ENCODE peak calls at places on chromosomes 12 and 14, in seven cellular contexts. One of them, this sample, is unnamed.

GRCh38 chr12:25254271-25254880 is 3.6 kb upstream of the KRAS start:
- DNase-seq in mesothelial cell of epicardium: no peak
- DNase-seq in HFFc6: peak
- DNase-seq in activated B cell treated with CpG ODN at 0.5 μM for 24 hours: no peak
- DNase-seq in endothelial cell: no peak
- DNase-seq in glutamatergic neuron: no peak
- DNase-seq in fibroblast of pulmonary artery: no peak
- DNase-seq in this sample: no peak

GRCh38 chr14:91270619-91271018 is 26.1 kb upstream of the GPR68 start:
- DNase-seq in mesothelial cell of epicardium: no peak
- DNase-seq in HFFc6: no peak
- DNase-seq in fibroblast of pulmonary artery: no peak
- DNase-seq in glutamatergic neuron: no peak
- DNase-seq in activated B cell treated with CpG ODN at 0.5 μM for 24 hours: no peak
- DNase-seq in endothelial cell: no peak
- DNase-seq in this sample: no peak

GRCh38 chr12:85157023-85157626 is 121.0 kb downstream of the LRRIQ1 start:
- DNase-seq in fibroblast of pulmonary artery: no peak
- DNase-seq in endothelial cell: no peak
- DNase-seq in mesothelial cell of epicardium: no peak
- DNase-seq in HFFc6: no peak
- DNase-seq in activated B cell treated with CpG ODN at 0.5 μM for 24 hours: no peak
- DNase-seq in glutamatergic neuron: no peak
- DNase-seq in this sample: no peak

GRCh38 chr14:45085004-45085403 is 1.1 kb downstream of the PRPF39 start:
- DNase-seq in glutamatergic neuron: no peak
- DNase-seq in fibroblast of pulmonary artery: peak
- DNase-seq in mesothelial cell of epicardium: no peak
- DNase-seq in activated B cell treated with CpG ODN at 0.5 μM for 24 hours: no peak
- DNase-seq in HFFc6: peak
- DNase-seq in endothelial cell: no peak
- DNase-seq in this sample: no peak

GRCh38 chr12:49937639-49938300 is 12.8 kb upstream of the AQP2 start:
- DNase-seq in endothelial cell: no peak
- DNase-seq in fibroblast of pulmonary artery: no peak
- DNase-seq in HFFc6: no peak
- DNase-seq in mesothelial cell of epicardium: no peak
- DNase-seq in activated B cell treated with CpG ODN at 0.5 μM for 24 hours: no peak
- DNase-seq in glutamatergic neuron: no peak
- DNase-seq in this sample: no peak

GRCh38 chr12:47244730-47245285 is 165.0 kb upstream of the AMIGO2 start:
- DNase-seq in activated B cell treated with CpG ODN at 0.5 μM for 24 hours: no peak
- DNase-seq in endothelial cell: no peak
- DNase-seq in glutamatergic neuron: no peak
- DNase-seq in HFFc6: no peak
- DNase-seq in fibroblast of pulmonary artery: no peak
- DNase-seq in mesothelial cell of epicardium: no peak
- DNase-seq in this sample: no peak

GRCh38 chr14:74685054-74685453 is 27.8 kb downstream of the AREL1 start:
- DNase-seq in activated B cell treated with CpG ODN at 0.5 μM for 24 hours: no peak
- DNase-seq in HFFc6: no peak
- DNase-seq in endothelial cell: no peak
- DNase-seq in fibroblast of pulmonary artery: no peak
- DNase-seq in mesothelial cell of epicardium: no peak
- DNase-seq in glutamatergic neuron: no peak
- DNase-seq in this sample: no peak

GRCh38 chr14:103057372-103058208 is at the start of gene CDC42BPB:
- DNase-seq in endothelial cell: peak
- DNase-seq in glutamatergic neuron: peak
- DNase-seq in mesothelial cell of epicardium: peak
- DNase-seq in fibroblast of pulmonary artery: peak
- DNase-seq in activated B cell treated with CpG ODN at 0.5 μM for 24 hours: peak
- DNase-seq in HFFc6: peak
- DNase-seq in this sample: peak

GRCh38 chr12:119412811-119413794 is 78.6 kb downstream of the CCDC60 start:
- DNase-seq in mesothelial cell of epicardium: peak
- DNase-seq in endothelial cell: peak
- DNase-seq in glutamatergic neuron: peak
- DNase-seq in activated B cell treated with CpG ODN at 0.5 μM for 24 hours: no peak
- DNase-seq in HFFc6: peak
- DNase-seq in fibroblast of pulmonary artery: peak
- DNase-seq in this sample: peak

DNA sequence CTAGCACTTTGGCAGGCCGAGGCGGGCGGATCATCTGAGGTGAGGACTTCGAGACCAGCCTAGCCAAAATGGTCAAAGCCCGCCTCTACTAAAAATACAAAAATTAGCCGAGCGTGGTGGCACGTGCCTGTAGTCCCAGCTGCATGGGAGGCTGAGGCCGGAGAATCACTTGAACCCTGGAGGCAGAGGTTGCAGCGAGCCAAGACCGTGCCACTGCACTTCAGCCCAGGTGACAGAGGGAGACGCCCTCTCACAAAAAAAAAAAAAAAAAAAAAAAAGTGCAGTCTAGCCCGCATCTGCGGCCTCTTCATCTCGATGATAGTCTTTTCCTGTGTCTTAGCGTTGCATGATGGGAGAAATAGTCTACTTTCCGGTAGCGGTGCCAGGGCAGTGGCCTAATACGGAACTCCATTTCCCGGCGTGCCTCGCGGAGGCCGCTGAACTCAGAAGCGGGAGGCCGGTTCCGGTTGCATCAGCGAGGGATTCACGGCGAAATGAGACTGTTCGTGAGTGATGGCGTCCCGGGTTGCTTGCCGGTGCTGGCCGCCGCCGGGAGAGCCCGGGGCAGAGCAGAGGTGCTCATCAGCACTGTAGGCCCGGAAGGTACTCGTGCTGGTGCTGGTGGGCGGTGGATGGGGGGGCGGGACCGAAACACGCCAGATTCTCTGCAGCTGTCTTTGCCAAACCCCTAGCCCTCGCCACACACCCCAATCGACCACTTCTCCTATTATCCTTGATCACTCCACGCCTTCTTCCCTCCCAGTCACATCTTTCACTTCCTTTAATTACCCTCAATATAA is at the start of gene MARS1:
- DNase-seq in mesothelial cell of epicardium: peak
- DNase-seq in activated B cell treated with CpG ODN at 0.5 μM for 24 hours: peak
- DNase-seq in HFFc6: peak
- DNase-seq in fibroblast of pulmonary artery: peak
- DNase-seq in endothelial cell: peak
- DNase-seq in glutamatergic neuron: peak
- DNase-seq in this sample: peak
- TF ChIP-seq CTCF in mesothelial cell of epicardium: no peak
- TF ChIP-seq CTCF in activated B cell treated with CpG ODN at 0.5 μM for 24 hours: no peak
- TF ChIP-seq CTCF in HFFc6: no peak
- TF ChIP-seq CTCF in fibroblast of pulmonary artery: no peak
- TF ChIP-seq CTCF in endothelial cell: no peak
- TF ChIP-seq CTCF in glutamatergic neuron: peak
- TF ChIP-seq CTCF in this sample: no peak

GRCh38 chr14:65483647-65484046 is 71.1 kb downstream of the FUT8 start:
- DNase-seq in endothelial cell: no peak
- DNase-seq in glutamatergic neuron: no peak
- DNase-seq in activated B cell treated with CpG ODN at 0.5 μM for 24 hours: no peak
- DNase-seq in mesothelial cell of epicardium: no peak
- DNase-seq in HFFc6: peak
- DNase-seq in fibroblast of pulmonary artery: no peak
- DNase-seq in this sample: no peak

GRCh38 chr14:65485516-65485915 is 73.0 kb downstream of the FUT8 start:
- DNase-seq in activated B cell treated with CpG ODN at 0.5 μM for 24 hours: no peak
- DNase-seq in fibroblast of pulmonary artery: no peak
- DNase-seq in mesothelial cell of epicardium: no peak
- DNase-seq in HFFc6: no peak
- DNase-seq in endothelial cell: no peak
- DNase-seq in glutamatergic neuron: no peak
- DNase-seq in this sample: no peak

GRCh38 chr14:65487783-65488578 is 75.5 kb downstream of the FUT8 start:
- DNase-seq in activated B cell treated with CpG ODN at 0.5 μM for 24 hours: no peak
- DNase-seq in HFFc6: no peak
- DNase-seq in glutamatergic neuron: no peak
- DNase-seq in endothelial cell: no peak
- DNase-seq in fibroblast of pulmonary artery: no peak
- DNase-seq in mesothelial cell of epicardium: no peak
- DNase-seq in this sample: no peak

GRCh38 chr14:65482769-65483438 is 70.4 kb downstream of the FUT8 start:
- DNase-seq in endothelial cell: no peak
- DNase-seq in fibroblast of pulmonary artery: no peak
- DNase-seq in activated B cell treated with CpG ODN at 0.5 μM for 24 hours: no peak
- DNase-seq in glutamatergic neuron: no peak
- DNase-seq in mesothelial cell of epicardium: no peak
- DNase-seq in HFFc6: no peak
- DNase-seq in this sample: no peak

GRCh38 chr14:65486856-65487255 is 74.3 kb downstream of the FUT8 start:
- DNase-seq in glutamatergic neuron: no peak
- DNase-seq in endothelial cell: no peak
- DNase-seq in HFFc6: peak
- DNase-seq in fibroblast of pulmonary artery: no peak
- DNase-seq in mesothelial cell of epicardium: no peak
- DNase-seq in activated B cell treated with CpG ODN at 0.5 μM for 24 hours: no peak
- DNase-seq in this sample: no peak
- TF ChIP-seq CTCF in glutamatergic neuron: no peak
- TF ChIP-seq CTCF in endothelial cell: no peak
- TF ChIP-seq CTCF in HFFc6: no peak
- TF ChIP-seq CTCF in fibroblast of pulmonary artery: no peak
- TF ChIP-seq CTCF in mesothelial cell of epicardium: no peak
- TF ChIP-seq CTCF in activated B cell treated with CpG ODN at 0.5 μM for 24 hours: no peak
- TF ChIP-seq CTCF in this sample: no peak

GRCh38 chr14:73058224-73058922 is at the start of gene RBM25:
- DNase-seq in glutamatergic neuron: peak
- DNase-seq in HFFc6: peak
- DNase-seq in activated B cell treated with CpG ODN at 0.5 μM for 24 hours: peak
- DNase-seq in fibroblast of pulmonary artery: peak
- DNase-seq in endothelial cell: peak
- DNase-seq in mesothelial cell of epicardium: peak
- DNase-seq in this sample: peak
- TF ChIP-seq CTCF in glutamatergic neuron: no peak
- TF ChIP-seq CTCF in HFFc6: peak
- TF ChIP-seq CTCF in activated B cell treated with CpG ODN at 0.5 μM for 24 hours: no peak
- TF ChIP-seq CTCF in fibroblast of pulmonary artery: no peak
- TF ChIP-seq CTCF in endothelial cell: no peak
- TF ChIP-seq CTCF in mesothelial cell of epicardium: no peak
- TF ChIP-seq CTCF in this sample: no peak

GRCh38 chr12:6960291-6961277 is 9.4 kb downstream of the PTPN6 start:
- DNase-seq in endothelial cell: no peak
- DNase-seq in fibroblast of pulmonary artery: peak
- DNase-seq in activated B cell treated with CpG ODN at 0.5 μM for 24 hours: peak
- DNase-seq in HFFc6: peak
- DNase-seq in glutamatergic neuron: no peak
- DNase-seq in mesothelial cell of epicardium: no peak
- DNase-seq in this sample: no peak
- TF ChIP-seq CTCF in endothelial cell: no peak
- TF ChIP-seq CTCF in fibroblast of pulmonary artery: no peak
- TF ChIP-seq CTCF in activated B cell treated with CpG ODN at 0.5 μM for 24 hours: no peak
- TF ChIP-seq CTCF in HFFc6: peak
- TF ChIP-seq CTCF in glutamatergic neuron: no peak
- TF ChIP-seq CTCF in mesothelial cell of epicardium: no peak
- TF ChIP-seq CTCF in this sample: no peak

GRCh38 chr12:94193623-94194022 is 45.2 kb downstream of the PLXNC1 start:
- DNase-seq in activated B cell treated with CpG ODN at 0.5 μM for 24 hours: no peak
- DNase-seq in fibroblast of pulmonary artery: no peak
- DNase-seq in glutamatergic neuron: no peak
- DNase-seq in endothelial cell: no peak
- DNase-seq in mesothelial cell of epicardium: no peak
- DNase-seq in HFFc6: no peak
- DNase-seq in this sample: no peak

GRCh38 chr12:94198469-94198868 is 50.1 kb downstream of the PLXNC1 start:
- DNase-seq in activated B cell treated with CpG ODN at 0.5 μM for 24 hours: no peak
- DNase-seq in endothelial cell: no peak
- DNase-seq in mesothelial cell of epicardium: no peak
- DNase-seq in glutamatergic neuron: no peak
- DNase-seq in HFFc6: no peak
- DNase-seq in fibroblast of pulmonary artery: no peak
- DNase-seq in this sample: no peak

GRCh38 chr12:94193168-94193567 is 44.8 kb downstream of the PLXNC1 start:
- DNase-seq in glutamatergic neuron: no peak
- DNase-seq in activated B cell treated with CpG ODN at 0.5 μM for 24 hours: no peak
- DNase-seq in fibroblast of pulmonary artery: no peak
- DNase-seq in mesothelial cell of epicardium: no peak
- DNase-seq in endothelial cell: no peak
- DNase-seq in HFFc6: no peak
- DNase-seq in this sample: no peak

GRCh38 chr12:94192506-94192905 is 44.1 kb downstream of the PLXNC1 start:
- DNase-seq in mesothelial cell of epicardium: no peak
- DNase-seq in activated B cell treated with CpG ODN at 0.5 μM for 24 hours: no peak
- DNase-seq in fibroblast of pulmonary artery: no peak
- DNase-seq in HFFc6: no peak
- DNase-seq in glutamatergic neuron: no peak
- DNase-seq in endothelial cell: no peak
- DNase-seq in this sample: no peak

GRCh38 chr12:94195483-94195882 is 47.1 kb downstream of the PLXNC1 start:
- DNase-seq in HFFc6: no peak
- DNase-seq in activated B cell treated with CpG ODN at 0.5 μM for 24 hours: no peak
- DNase-seq in endothelial cell: no peak
- DNase-seq in fibroblast of pulmonary artery: no peak
- DNase-seq in mesothelial cell of epicardium: no peak
- DNase-seq in glutamatergic neuron: no peak
- DNase-seq in this sample: no peak
- TF ChIP-seq CTCF in HFFc6: peak
- TF ChIP-seq CTCF in activated B cell treated with CpG ODN at 0.5 μM for 24 hours: no peak
- TF ChIP-seq CTCF in endothelial cell: no peak
- TF ChIP-seq CTCF in fibroblast of pulmonary artery: peak
- TF ChIP-seq CTCF in mesothelial cell of epicardium: no peak
- TF ChIP-seq CTCF in glutamatergic neuron: no peak
- TF ChIP-seq CTCF in this sample: peak

This sample was measured in type B pancreatic cell.